ENCODE peak calls at places on chromosomes 1 and 21, in eight cellular contexts. N, A, Y, H, J, V, W and S are unnamed samples.

GRCh38 chr21:36705679-36706481 is 7.0 kb downstream of the SIM2 start:
- DNase-seq in Y (no peak), J (no peak), V (peak; percentile 48), A (no peak), W (no peak), N (peak; percentile 82), H (no peak), S (no peak)

GRCh38 chr1:42484382-42484781 is 21.3 kb downstream of the CCDC30 start:
- DNase-seq in J (no peak), H (no peak), W (no peak), V (no peak), A (no peak), N (no peak), Y (peak; percentile 77), S (peak; percentile 46)

GRCh38 chr1:211420389-211420788 is 71.6 kb downstream of the RD3 start:
- DNase-seq in V (peak; percentile 58), N (no peak), A (no peak), W (no peak), Y (no peak), H (no peak), J (no peak), S (peak; percentile 28)

GRCh38 chr1:12634156-12634555 is 9.7 kb upstream of the AADACL4 start:
- DNase-seq in V (no peak), H (no peak), W (no peak), J (no peak), Y (no peak), N (no peak), A (no peak), S (no peak)

GRCh38 chr1:205826407-205826806 is 13.4 kb upstream of the SLC41A1 start:
- DNase-seq in J (no peak), H (no peak), N (no peak), Y (no peak), A (no peak), W (no peak), V (no peak), S (no peak)

GRCh38 chr1:210697185-210697584 is 368.5 kb downstream of the HHAT start:
- DNase-seq in H (no peak), Y (no peak), N (no peak), J (no peak), V (no peak), W (no peak), A (no peak), S (no peak)

GRCh38 chr1:204254031-204254661 is 40.4 kb upstream of the GOLT1A start:
- DNase-seq in Y (peak; percentile 61), N (peak; percentile 94), V (peak; percentile 48), A (no peak), J (peak; percentile 67), W (peak; percentile 66), H (peak; percentile 84), S (no peak)

GRCh38 chr1:173527151-173527826 is 50.2 kb downstream of the PRDX6 start:
- DNase-seq in V (no peak), Y (no peak), A (peak; percentile 25), H (peak; percentile 40), J (peak; percentile 26), W (peak; percentile 75), N (no peak), S (no peak)

GRCh38 chr1:207393610-207394009 is 60.5 kb upstream of the CR2 start:
- DNase-seq in J (peak; percentile 54), N (no peak), A (no peak), Y (peak; percentile 71), H (no peak), W (no peak), V (no peak), S (no peak)

GRCh38 chr1:46520063-46520911 is 30.7 kb downstream of the DMBX1 start:
- DNase-seq in Y (peak; percentile 66), V (no peak), W (no peak), J (no peak), A (no peak), H (no peak), N (no peak), S (peak; percentile 95)

DNA sequence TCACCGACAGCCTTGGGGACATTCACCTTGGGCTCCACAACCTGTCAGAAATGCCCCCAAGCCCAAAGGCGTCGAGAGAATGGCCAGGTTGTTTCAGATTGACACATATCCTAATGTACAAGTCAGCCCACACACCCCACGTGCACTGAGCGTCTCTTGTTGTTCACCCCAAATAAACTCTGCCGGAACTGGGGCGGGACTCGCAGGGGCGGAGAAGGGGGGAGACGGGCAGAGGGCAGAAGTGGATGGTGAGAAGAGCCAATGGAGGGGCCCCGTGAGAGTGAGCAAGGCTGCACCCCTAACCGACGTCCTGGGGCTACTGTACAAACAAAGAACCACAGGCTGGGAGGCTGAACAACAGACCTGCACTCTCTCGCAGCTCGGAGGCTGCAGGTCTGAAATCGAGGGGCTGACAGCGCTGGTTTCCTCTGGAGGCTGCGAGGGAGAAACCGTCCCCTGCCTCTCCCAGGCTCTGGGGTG is 8.5 kb upstream of the UMODL1 start:
- DNase-seq in W (no peak), V (peak; percentile 93), Y (no peak), J (peak; percentile 62), N (peak; percentile 91), H (no peak), A (no peak), S (no peak)
- TF ChIP-seq POLR2A in W (no peak), V (no peak), Y (no peak), J (no peak), N (no peak), H (no peak), A (no peak), S (no peak)

GRCh38 chr1:202187040-202187671 is 6.4 kb upstream of the LGR6 start:
- DNase-seq in J (no peak), H (no peak), Y (no peak), N (no peak), W (no peak), A (no peak), V (no peak), S (no peak)
- TF ChIP-seq POLR2A in J (no peak), H (no peak), Y (no peak), N (no peak), W (no peak), A (no peak), V (no peak), S (no peak)

GRCh38 chr1:67058242-67058641 is 4.3 kb upstream of the SLC35D1 start:
- DNase-seq in H (no peak), J (no peak), W (no peak), Y (no peak), N (no peak), V (no peak), A (no peak), S (no peak)

GRCh38 chr1:67058761-67059160 is 4.8 kb upstream of the SLC35D1 start:
- DNase-seq in H (no peak), Y (no peak), A (no peak), N (no peak), V (no peak), J (no peak), W (no peak), S (no peak)

GRCh38 chr1:67052741-67053534 is 1.0 kb downstream of the SLC35D1 start:
- DNase-seq in V (peak; percentile 58), N (peak; percentile 89), A (peak; percentile 42), W (peak; percentile 33), J (peak; percentile 28), H (peak; percentile 25), Y (peak; percentile 15), S (peak; percentile 15)

GRCh38 chr1:67053535-67053784 is 488 bp downstream of the SLC35D1 start:
- DNase-seq in Y (no peak), N (peak; percentile 91), J (peak; percentile 71), H (peak; percentile 74), A (peak; percentile 64), V (no peak), W (no peak), S (peak; percentile 65)

DNA sequence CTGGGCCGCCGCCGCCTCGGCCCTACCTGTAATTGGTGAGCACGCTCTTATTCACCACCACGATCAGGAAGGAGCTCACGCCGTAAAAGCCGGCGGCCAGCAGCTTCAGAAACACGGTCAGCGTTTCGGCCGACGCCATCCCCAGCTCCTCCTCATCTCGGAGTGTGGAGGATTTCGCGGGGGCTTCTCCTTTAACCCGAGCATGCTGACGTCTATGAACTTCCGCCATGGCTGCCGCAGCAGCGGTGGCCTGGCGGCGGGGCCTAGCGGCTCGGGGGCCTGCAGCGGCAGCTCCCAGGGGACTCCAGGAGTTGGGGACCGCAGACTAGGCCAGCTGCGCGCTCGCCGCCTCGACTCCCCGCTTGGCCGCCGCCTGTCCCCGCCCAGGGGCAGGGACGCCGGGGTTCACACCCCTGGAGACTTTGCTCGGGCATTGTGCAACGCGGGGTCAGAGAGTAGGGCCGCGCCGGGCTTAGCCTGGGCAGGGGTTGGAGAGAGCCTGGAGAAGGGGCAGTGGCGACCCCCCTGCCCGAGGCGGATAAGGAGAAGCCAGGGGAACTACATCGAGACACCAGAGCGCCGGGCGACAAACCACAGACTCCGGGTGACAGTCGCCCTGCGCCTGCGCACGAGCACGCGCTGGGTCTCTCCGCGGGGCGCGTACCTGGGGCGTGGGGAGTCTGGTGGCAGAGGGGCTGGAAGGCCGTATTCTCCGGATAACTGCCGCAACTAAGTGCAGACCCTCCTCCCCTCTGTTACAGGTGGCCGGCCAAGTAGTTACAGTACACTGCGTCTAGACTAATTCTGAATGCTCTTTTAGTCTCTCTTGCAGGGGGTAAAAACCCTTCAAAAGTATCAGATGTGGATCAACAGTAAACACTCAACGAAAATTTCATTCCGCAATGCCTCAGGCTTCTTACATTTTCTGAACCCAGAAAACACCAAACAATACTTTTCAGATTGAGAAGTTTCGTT is at the start of gene SLC35D1:
- DNase-seq in N (peak; percentile 93), H (peak; percentile 89), A (peak; percentile 75), W (peak; percentile 58), J (peak; percentile 70), Y (peak; percentile 69), V (peak; percentile 90), S (peak; percentile 56)
- TF ChIP-seq POLR2A in N (no peak), H (peak; percentile 86), A (peak; percentile 62), W (peak; percentile 35), J (peak; percentile 61), Y (peak; percentile 6), V (peak; percentile 55), S (peak; percentile 52)

GRCh38 chr1:161215079-161215478 is at the start of gene FCER1G:
- DNase-seq in A (no peak), H (peak; percentile 67), Y (no peak), N (peak; percentile 90), J (peak; percentile 70), W (peak; percentile 53), V (peak; percentile 92), S (no peak)
- TF ChIP-seq POLR2A in A (peak; percentile 30), H (peak; percentile 66), Y (no peak), N (peak; percentile 18), J (no peak), W (peak; percentile 36), V (no peak), S (no peak)

GRCh38 chr1:151055581-151055980 is 3.8 kb downstream of the CDC42SE1 start:
- DNase-seq in N (no peak), J (no peak), H (no peak), V (no peak), W (no peak), Y (no peak), A (no peak), S (no peak)
- TF ChIP-seq POLR2A in N (no peak), J (no peak), H (no peak), V (no peak), W (no peak), Y (no peak), A (no peak), S (no peak)